ENCODE peak calls at places on chromosomes 1 and 21, in eight cellular contexts. B, C, J, F, O, M, N and V are unnamed samples.

GRCh38 chr1:103457856-103458255 is 67.6 kb upstream of the RNPC3 start:
- DNase-seq in F (no peak), O (no peak), B (no peak), J (no peak), N (no peak), C (no peak), M (no peak), V (no peak)

GRCh38 chr1:111864862-111865261 is 109.2 kb downstream of the DDX20 start:
- DNase-seq in M (no peak), J (no peak), C (no peak), F (no peak), N (no peak), O (no peak), B (peak; percentile 5), V (no peak)

GRCh38 chr1:7224644-7225043 is 439.4 kb downstream of the CAMTA1 start:
- DNase-seq in C (no peak), O (no peak), J (no peak), B (peak; percentile 20), M (peak; percentile 35), F (no peak), N (no peak), V (no peak)

GRCh38 chr1:181185461-181185860 is 97.0 kb downstream of the IER5 start:
- DNase-seq in N (no peak), J (no peak), F (no peak), C (no peak), B (no peak), O (no peak), M (no peak), V (no peak)

GRCh38 chr1:91622586-91622985 is 121.9 kb downstream of the CDC7 start:
- DNase-seq in J (no peak), B (no peak), C (peak; percentile 16), M (peak; percentile 43), N (no peak), O (peak; percentile 33), F (no peak), V (no peak)

GRCh38 chr1:204584699-204585372 is 68.6 kb downstream of the MDM4 start:
- DNase-seq in B (peak; percentile 61), C (no peak), J (no peak), O (no peak), N (no peak), F (no peak), M (no peak), V (no peak)

GRCh38 chr1:208825305-208825704 is 581.1 kb upstream of the PLXNA2 start:
- DNase-seq in F (no peak), O (no peak), M (no peak), B (peak; percentile 28), J (no peak), N (no peak), C (no peak), V (no peak)

GRCh38 chr1:115293006-115293405 is 45.0 kb downstream of the NGF start:
- DNase-seq in M (no peak), N (no peak), F (no peak), J (no peak), C (no peak), O (no peak), B (no peak), V (no peak)

GRCh38 chr1:241639653-241640148 is 468 bp downstream of the CHML start:
- DNase-seq in B (peak; percentile 68), N (peak; percentile 29), O (peak; percentile 25), J (peak; percentile 50), F (no peak), M (peak; percentile 45), C (peak; percentile 52), V (peak; percentile 17)

GRCh38 chr21:29340228-29340627 is 41.5 kb downstream of the BACH1 start:
- DNase-seq in B (no peak), M (no peak), N (no peak), J (no peak), F (no peak), C (peak; percentile 34), O (no peak), V (no peak)

GRCh38 chr1:150820710-150821521 is 12.9 kb upstream of the CTSK start:
- DNase-seq in J (no peak), O (no peak), F (no peak), N (no peak), M (no peak), B (no peak), C (no peak), V (no peak)

GRCh38 chr1:6601865-6602668 is 602 bp downstream of the KLHL21 start:
- DNase-seq in M (peak; percentile 49), O (peak; percentile 51), C (peak; percentile 63), F (peak; percentile 42), N (no peak), B (peak; percentile 55), J (no peak), V (peak; percentile 37)

GRCh38 chr21:46082638-46083270 is 15.2 kb upstream of the COL6A2 start:
- DNase-seq in F (no peak), O (no peak), C (no peak), B (no peak), M (no peak), J (no peak), N (no peak), V (no peak)

GRCh38 chr21:31078216-31078615 is 39.9 kb upstream of the KRTAP19-8 start:
- DNase-seq in O (no peak), J (no peak), F (no peak), C (no peak), M (no peak), N (no peak), B (no peak), V (no peak)

GRCh38 chr1:62285440-62285839 is 33.8 kb downstream of the KANK4 start:
- DNase-seq in C (no peak), F (no peak), M (peak; percentile 58), B (no peak), N (no peak), J (no peak), O (no peak), V (no peak)

GRCh38 chr1:17617787-17618557 is 78.5 kb downstream of the ARHGEF10L start:
- DNase-seq in O (peak; percentile 82), J (no peak), B (no peak), M (no peak), N (no peak), F (no peak), C (peak; percentile 31), V (no peak)

GRCh38 chr21:17711896-17712295 is 99.2 kb upstream of the BTG3 start:
- DNase-seq in J (peak; percentile 32), O (no peak), B (no peak), M (no peak), C (no peak), F (no peak), N (no peak), V (no peak)

GRCh38 chr1:170685166-170685565 is 21.2 kb downstream of the PRRX1 start:
- DNase-seq in J (no peak), F (no peak), C (peak; percentile 74), O (no peak), M (no peak), B (no peak), N (no peak), V (no peak)

GRCh38 chr1:95301614-95302013 is 67.6 kb downstream of the RWDD3 start:
- DNase-seq in C (no peak), O (no peak), N (no peak), J (no peak), F (no peak), B (no peak), M (no peak), V (no peak)

GRCh38 chr21:16424331-16424749 is 694.6 kb downstream of the USP25 start:
- DNase-seq in O (no peak), J (no peak), M (no peak), N (no peak), C (peak; percentile 72), B (no peak), F (no peak), V (no peak)

GRCh38 chr1:108316545-108316944 is 72.7 kb upstream of the NBPF4 start:
- DNase-seq in N (no peak), J (no peak), B (no peak), F (no peak), O (no peak), C (no peak), M (no peak), V (no peak)

GRCh38 chr1:113399063-113399583 is 8.8 kb downstream of the MAGI3 start:
- DNase-seq in J (no peak), B (peak; percentile 40), F (no peak), M (no peak), N (no peak), C (no peak), O (no peak), V (no peak)

GRCh38 chr1:40944326-40944725 is 35.2 kb upstream of the CTPS1 start:
- DNase-seq in F (no peak), M (no peak), O (no peak), B (no peak), C (peak; percentile 90), J (no peak), N (no peak), V (no peak)
- TF ChIP-seq CTCF in F (no peak), M (no peak), O (no peak), B (no peak), C (peak; percentile 20), J (no peak), N (no peak), V (no peak)

DNA sequence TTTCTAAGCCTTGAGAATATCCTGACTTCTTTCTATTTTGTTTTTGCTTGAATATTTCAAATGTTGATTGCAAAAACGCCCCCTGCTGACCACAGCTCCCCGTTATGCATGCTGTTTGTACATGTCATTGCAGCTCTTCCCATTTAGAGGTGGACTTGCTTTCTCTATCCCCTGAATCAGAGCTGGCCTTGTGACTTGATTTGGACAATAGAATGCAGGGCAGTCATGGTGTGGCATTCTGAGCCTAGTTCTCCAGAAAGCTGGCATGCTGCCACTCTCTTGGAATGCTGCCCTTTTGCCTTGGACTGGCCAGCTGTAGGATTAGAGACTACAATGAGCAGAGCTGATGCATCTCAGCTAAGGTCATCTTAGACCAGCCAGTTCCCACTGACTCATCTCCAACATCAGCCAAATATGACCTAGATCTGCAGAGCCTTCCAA is 1561.5 kb downstream of the MRPL39 start:
- DNase-seq in M (peak; percentile 27), J (peak; percentile 51), C (peak; percentile 97), O (peak; percentile 66), F (peak; percentile 57), B (peak; percentile 28), N (no peak), V (no peak)
- TF ChIP-seq CTCF in M (no peak), J (peak; percentile 32), C (peak; percentile 58), O (peak; percentile 48), F (peak; percentile 69), B (peak; percentile 13), N (no peak), V (peak; percentile 49)

DNA sequence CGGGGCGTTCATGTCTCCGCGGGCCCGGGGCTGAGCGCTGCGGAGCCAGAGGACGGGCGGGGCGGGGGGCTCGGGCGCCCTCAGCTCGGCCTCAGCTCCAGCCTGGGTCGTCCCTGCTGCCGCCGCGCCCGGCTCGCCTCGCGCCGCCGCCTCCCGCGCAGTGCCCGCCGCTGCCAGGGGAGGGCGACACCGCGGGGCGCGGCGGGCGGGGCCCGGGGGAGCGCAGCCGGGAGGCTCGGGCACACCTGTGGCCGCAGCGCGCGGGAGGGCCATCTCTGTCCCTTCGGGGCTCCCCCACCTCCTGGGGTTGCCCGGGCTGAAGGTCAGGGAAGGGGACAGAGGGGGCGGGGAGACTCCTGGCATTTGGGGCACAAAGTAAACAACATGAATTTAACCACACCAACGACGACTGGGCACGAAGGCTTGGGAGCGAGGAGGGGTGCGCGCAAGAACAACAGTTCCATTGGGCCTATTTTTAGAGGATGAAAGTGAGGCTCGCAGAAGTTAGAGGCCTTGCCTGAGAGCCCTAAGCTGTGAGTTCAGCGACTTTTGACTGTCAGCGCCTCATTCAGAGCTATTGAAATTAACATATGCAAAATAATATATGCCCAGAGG is at the start of gene FAM131C:
- DNase-seq in B (peak; percentile 30), N (no peak), F (peak; percentile 89), C (no peak), O (no peak), J (no peak), M (peak; percentile 28), V (peak; percentile 42)
- TF ChIP-seq CTCF in B (peak; percentile 48), N (peak; percentile 8), F (peak; percentile 17), C (peak; percentile 5), O (peak; percentile 52), J (no peak), M (no peak), V (peak; percentile 50)

GRCh38 chr1:172431721-172432192 is 11.3 kb downstream of the C1orf105 start:
- DNase-seq in O (no peak), F (no peak), M (peak; percentile 81), J (no peak), B (no peak), C (no peak), N (no peak), V (no peak)
- TF ChIP-seq CTCF in O (no peak), F (no peak), M (no peak), J (no peak), B (no peak), C (no peak), N (no peak), V (no peak)